ENCODE peak calls at places on chromosomes 4 and X, in six cellular contexts. J is tibial artery; O is heart right ventricle; Q is CD8-positive, alpha-beta T cell; X is fibroblast of lung; Z is sigmoid colon. A is an unnamed sample.
A peak's percentile ranks its signal among the peaks of the same experiment; 100 is the strongest.

GRCh38 chr4:110586137-110586850 is 36.6 kb downstream of the PITX2 start:
- DNase-seq in J (no peak), O (no peak), Q (no peak), X (peak; percentile 78), Z (no peak), A (no peak)

GRCh38 chr4:1201851-1202525 is 29.6 kb upstream of the SPON2 start:
- DNase-seq in J (peak; percentile 73), O (peak; percentile 40), Q (peak; percentile 87), X (peak; percentile 98), Z (peak; percentile 96), A (no peak)

GRCh38 chrX:106467422-106467821 is 144.4 kb upstream of the RADX start:
- DNase-seq in J (no peak), O (no peak), Q (no peak), X (no peak), Z (no peak), A (no peak)

GRCh38 chrX:7019555-7019954 is 128.0 kb upstream of the STS start:
- DNase-seq in J (no peak), O (no peak), Q (no peak), X (no peak), Z (no peak), A (no peak)

GRCh38 chr4:102687373-102687981 is 73.3 kb downstream of the MANBA start:
- DNase-seq in J (no peak), O (no peak), Q (no peak), X (no peak), Z (no peak), A (no peak)

GRCh38 chr4:161247831-161248230 is 916.0 kb downstream of the FSTL5 start:
- DNase-seq in J (no peak), O (no peak), Q (no peak), X (no peak), Z (no peak), A (no peak)

GRCh38 chrX:97685753-97686152 is 802.0 kb downstream of the RPA4 start:
- DNase-seq in J (no peak), O (no peak), Q (no peak), X (peak; percentile 47), Z (no peak), A (no peak)

GRCh38 chrX:41457618-41458192 is 10.6 kb downstream of the NYX start:
- DNase-seq in J (no peak), O (no peak), Q (no peak), X (peak; percentile 25), Z (peak; percentile 39), A (no peak)

GRCh38 chrX:39936886-39937770 is 160.6 kb downstream of the BCOR start:
- DNase-seq in J (no peak), O (no peak), Q (peak; percentile 10), X (no peak), Z (no peak), A (no peak)

GRCh38 chr4:158193171-158193749 is 17.0 kb upstream of the TMEM144 start:
- DNase-seq in J (no peak), O (no peak), Q (no peak), X (peak; percentile 45), Z (no peak), A (no peak)

GRCh38 chr4:663438-664428 is 10.3 kb downstream of the ATP5ME start:
- DNase-seq in J (no peak), O (peak; percentile 59), Q (peak; percentile 81), X (no peak), Z (peak; percentile 73), A (peak; percentile 54)

GRCh38 chr4:95998311-95998710 is 158.4 kb downstream of the PDHA2 start:
- DNase-seq in J (no peak), O (no peak), Q (no peak), X (no peak), Z (no peak), A (no peak)

GRCh38 chr4:138553001-138553845 is 311.1 kb upstream of the SLC7A11 start:
- DNase-seq in J (no peak), O (no peak), Q (no peak), X (no peak), Z (no peak), A (no peak)

GRCh38 chrX:21813612-21814368 is 25.6 kb upstream of the MBTPS2 start:
- DNase-seq in J (no peak), O (no peak), Q (no peak), X (no peak), Z (no peak), A (no peak)

GRCh38 chrX:47176101-47176740 is 17.4 kb upstream of the UBA1 start:
- DNase-seq in J (no peak), O (no peak), Q (no peak), X (no peak), Z (peak; percentile 37), A (no peak)

GRCh38 chr4:153771058-153771457 is 11.2 kb upstream of the RNF175 start:
- DNase-seq in J (no peak), O (no peak), Q (no peak), X (peak; percentile 31), Z (no peak), A (no peak)

GRCh38 chr4:110475881-110476818 is at the start of gene ENPEP:
- DNase-seq in J (no peak), O (peak; percentile 44), Q (no peak), X (peak; percentile 64), Z (peak; percentile 65), A (peak; percentile 46)

GRCh38 chr4:159191989-159192388 is 89.1 kb downstream of the RAPGEF2 start:
- DNase-seq in J (no peak), O (no peak), Q (no peak), X (peak; percentile 72), Z (no peak), A (no peak)

GRCh38 chr4:141391293-141391692 is 170.6 kb downstream of the ZNF330 start:
- DNase-seq in J (no peak), O (no peak), Q (no peak), X (peak; percentile 31), Z (no peak), A (no peak)

GRCh38 chr4:29081230-29081955 is 1638.8 kb upstream of the PCDH7 start:
- DNase-seq in J (no peak), O (no peak), Q (no peak), X (peak; percentile 56), Z (no peak), A (no peak)

GRCh38 chrX:145773006-145773405 is 44.6 kb upstream of the SLITRK2 start:
- DNase-seq in J (no peak), O (no peak), Q (no peak), X (no peak), Z (no peak), A (no peak)

GRCh38 chr4:103171006-103171405 is 27.1 kb downstream of the CENPE start:
- DNase-seq in J (no peak), O (no peak), Q (no peak), X (peak; percentile 11), Z (no peak), A (no peak)

GRCh38 chr4:188714907-188715306 is 575.7 kb downstream of the TRIML1 start:
- DNase-seq in J (no peak), O (no peak), Q (no peak), X (no peak), Z (no peak), A (no peak)

GRCh38 chr4:143482753-143483362 is 30.6 kb upstream of the SMARCA5 start:
- DNase-seq in J (no peak), O (no peak), Q (no peak), X (peak; percentile 80), Z (no peak), A (no peak)

GRCh38 chr4:136241221-136241986 is 1290.9 kb downstream of the PCDH18 start:
- DNase-seq in J (no peak), O (no peak), Q (no peak), X (no peak), Z (no peak), A (no peak)

GRCh38 chr4:93828830-93829530 is 427 bp downstream of the ATOH1 start:
- DNase-seq in J (no peak), O (peak; percentile 11), Q (no peak), X (no peak), Z (no peak), A (no peak)

DNA sequence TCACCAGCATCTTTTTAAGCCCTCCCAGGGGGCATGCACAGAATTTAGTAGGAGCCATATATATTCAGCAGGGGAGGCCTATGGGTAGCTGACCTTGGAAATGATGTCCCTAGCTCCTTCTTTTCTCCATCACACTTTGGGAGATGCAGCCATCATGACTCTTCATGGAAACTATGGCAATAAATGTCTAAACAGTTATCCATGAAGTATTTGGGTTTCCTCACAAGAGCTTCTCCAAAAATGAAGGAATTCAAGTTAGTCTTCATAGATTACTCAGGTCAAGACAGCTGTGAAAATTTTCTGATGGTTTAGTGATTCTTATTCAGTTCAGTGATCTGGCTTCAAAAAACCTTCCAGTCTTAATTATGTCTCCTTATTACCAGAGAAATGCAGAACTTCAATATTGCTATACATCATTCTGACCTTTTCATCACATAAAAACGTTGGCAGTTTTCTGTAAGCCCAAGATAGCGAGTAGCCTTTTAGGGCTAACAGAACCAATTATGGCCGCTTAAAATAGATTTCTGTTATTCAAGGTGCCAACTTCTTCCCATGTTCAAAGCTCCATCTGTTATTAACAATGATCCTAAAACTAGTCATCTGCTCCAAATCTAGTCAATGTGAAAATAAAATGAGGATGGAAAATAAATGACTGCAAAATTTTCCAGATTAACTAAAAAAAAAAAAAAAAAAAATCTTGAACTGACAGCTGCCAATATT is 52.5 kb downstream of the TMEM156 start:
- DNase-seq in J (no peak), O (no peak), Q (no peak), X (no peak), Z (no peak), A (no peak)
- TF ChIP-seq CTCF in J (no peak), O (no peak), Q (no peak), X (no peak), Z (no peak), A (no peak)

DNA sequence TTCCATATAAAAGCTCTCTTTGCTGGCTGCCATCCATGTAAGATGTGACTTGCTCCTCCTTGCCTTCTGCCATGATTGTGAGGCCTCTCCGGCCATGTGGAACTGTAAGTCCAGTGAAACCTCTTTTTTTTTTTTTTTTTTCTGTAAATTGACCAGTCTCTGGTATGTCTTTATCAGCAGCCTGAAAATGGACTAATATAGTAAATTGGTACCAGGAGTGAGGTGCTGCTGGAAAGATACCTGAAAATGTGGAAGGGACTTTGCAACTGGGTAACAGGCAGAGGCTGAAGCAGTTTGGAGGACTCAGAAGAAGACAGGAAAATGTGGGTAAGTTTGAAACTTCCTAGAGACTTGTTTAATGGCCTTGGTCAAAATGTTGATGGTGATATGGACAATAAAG is 124.3 kb upstream of the AADAT start:
- DNase-seq in J (no peak), O (no peak), Q (no peak), X (no peak), Z (no peak), A (no peak)
- H3K9me3 ChIP-seq in J (peaks cover 15% of the 10 kb centered on the region), O (peaks cover 11% of the 10 kb centered on the region), Q (no peaks in the 10 kb centered on the region), X (no peaks in the 10 kb centered on the region), Z (no peaks in the 10 kb centered on the region), A (peaks cover 73% of the 10 kb centered on the region)

GRCh38 chr4:6349896-6350295 is 80.2 kb downstream of the WFS1 start:
- DNase-seq in J (no peak), O (no peak), Q (no peak), X (no peak), Z (no peak), A (no peak)
- H3K4me1 ChIP-seq in J (no peaks in the 10 kb centered on the region), O (no peaks in the 10 kb centered on the region), Q (no peaks in the 10 kb centered on the region), X (no peaks in the 10 kb centered on the region), Z (no peaks in the 10 kb centered on the region), A (no peaks in the 10 kb centered on the region)

GRCh38 chr4:22969314-22969896 is 276.7 kb downstream of the GBA3 start:
- DNase-seq in J (no peak), O (no peak), Q (no peak), X (peak; percentile 47), Z (no peak), A (no peak)

DNA sequence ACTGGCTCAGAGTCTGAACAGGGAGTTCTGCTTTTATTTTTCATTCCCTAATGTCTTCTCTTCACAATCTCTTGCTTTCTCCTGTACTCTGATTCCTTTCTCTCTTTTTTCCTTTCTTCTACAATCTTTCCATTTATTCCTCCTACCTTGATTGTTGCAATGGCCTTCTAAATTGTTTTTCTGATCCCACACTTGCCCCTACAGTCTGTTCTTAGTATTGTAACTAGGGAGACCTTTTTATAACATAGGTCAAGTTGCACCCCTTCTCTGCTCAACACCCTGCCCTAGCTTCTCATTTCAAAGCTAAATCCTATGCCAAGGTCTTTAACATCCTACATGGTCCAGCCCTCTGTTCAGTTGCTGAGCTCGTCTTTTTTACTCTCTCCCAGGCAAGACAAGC is 277.9 kb downstream of the GBA3 start:
- DNase-seq in J (no peak), O (no peak), Q (no peak), X (no peak), Z (no peak), A (no peak)
- TF ChIP-seq CTCF in J (no peak), O (no peak), Q (no peak), X (no peak), Z (no peak), A (no peak)

A was measured in left ventricle myocardium inferior.